ENCODE peak calls at places on chromosomes 16 and 17, in ten cellular contexts. S is AG10803, Y is AG09309, V is GM12865, I is cardiac fibroblast, X is astrocyte of the spinal cord, N is testis, E is Peyer's patch, K is lower leg skin, D is AG04450. O is an unnamed sample.

GRCh38 chr16:81004646-81005353 is 1.9 kb downstream of the CMC2 start:
- DNase-seq in D (peak; percentile 32), Y (peak; percentile 21), E (peak; percentile 56), N (peak; percentile 37), X (peak; percentile 78), K (no peak), S (peak; percentile 59), I (peak; percentile 82), V (peak; percentile 69), O (peak; percentile 76)

GRCh38 chr16:21301895-21302291 is 23.8 kb upstream of the CRYM start:
- DNase-seq in K (no peak), I (no peak), S (no peak), N (no peak), Y (no peak), X (peak; percentile 48), E (no peak), D (no peak), V (no peak), O (peak; percentile 21)

GRCh38 chr17:71975998-71976649 is 144.7 kb upstream of the SOX9 start:
- DNase-seq in Y (peak; percentile 89), S (peak; percentile 97), D (peak; percentile 89), K (peak; percentile 97), N (peak; percentile 47), E (peak; percentile 73), X (peak; percentile 96), V (no peak), I (peak; percentile 96), O (peak; percentile 96)

GRCh38 chr16:79067600-79067999 is 532.9 kb downstream of the MAF start:
- DNase-seq in K (no peak), V (no peak), D (no peak), I (no peak), E (no peak), S (no peak), Y (no peak), X (no peak), N (no peak), O (no peak)

GRCh38 chr16:49471038-49471727 is 97.6 kb downstream of the C16orf78 start:
- DNase-seq in X (no peak), S (no peak), D (no peak), N (peak; percentile 3), K (peak; percentile 54), Y (no peak), I (no peak), V (no peak), E (no peak), O (no peak)

GRCh38 chr16:27718136-27718766 is 168.3 kb downstream of the KATNIP start:
- DNase-seq in X (no peak), D (no peak), K (no peak), V (no peak), N (peak; percentile 35), S (no peak), I (no peak), E (no peak), Y (no peak), O (no peak)

GRCh38 chr17:46935658-46936266 is 12.8 kb downstream of the GOSR2 start:
- DNase-seq in I (peak; percentile 51), K (no peak), D (no peak), N (no peak), Y (no peak), X (no peak), V (no peak), E (peak; percentile 80), S (no peak), O (peak; percentile 62)

GRCh38 chr17:81329279-81329926 is 34.3 kb upstream of the SLC38A10 start:
- DNase-seq in I (peak; percentile 88), X (peak; percentile 87), S (peak; percentile 82), N (peak; percentile 54), E (peak; percentile 95), K (peak; percentile 98), Y (peak; percentile 59), V (peak; percentile 68), D (peak; percentile 60), O (peak; percentile 78)

GRCh38 chr17:12403881-12404398 is 261.8 kb upstream of the MYOCD start:
- DNase-seq in N (no peak), V (no peak), S (no peak), Y (no peak), E (no peak), D (no peak), K (no peak), I (no peak), X (no peak), O (no peak)

GRCh38 chr17:31654936-31655335 is 204.1 kb downstream of the COPRS start:
- DNase-seq in Y (no peak), E (no peak), D (no peak), I (no peak), S (no peak), X (no peak), V (peak; percentile 46), N (no peak), K (no peak), O (no peak)

GRCh38 chr17:62860962-62861873 is 53.1 kb upstream of the MARCHF10 start:
- DNase-seq in E (no peak), S (no peak), K (no peak), I (peak; percentile 46), Y (no peak), V (no peak), D (no peak), X (peak; percentile 22), N (no peak), O (no peak)

DNA sequence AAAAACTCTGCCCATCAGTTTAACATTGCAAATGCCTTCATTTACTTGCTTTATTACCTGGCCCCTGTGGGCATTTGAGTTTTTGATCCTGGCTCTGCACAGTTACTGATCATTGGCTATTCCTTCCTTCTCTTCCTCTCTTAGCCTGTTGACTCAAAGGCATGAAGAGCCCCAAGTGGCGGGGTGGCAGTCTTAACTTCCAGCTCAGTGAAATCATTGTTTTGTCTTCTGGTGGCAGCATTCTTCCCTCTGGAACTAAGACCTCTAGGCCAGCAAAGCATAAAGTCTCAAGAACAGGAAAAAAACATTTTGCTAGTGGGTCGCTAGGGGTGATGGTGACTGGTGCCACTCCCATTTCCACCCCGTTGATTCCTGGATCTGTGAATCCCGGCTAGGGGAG is 52.3 kb upstream of the MRTFB start:
- DNase-seq in Y (no peak), S (no peak), X (no peak), K (peak; percentile 70), D (no peak), V (no peak), N (no peak), E (no peak), I (no peak), O (no peak)
- TF ChIP-seq CTCF in Y (no peak), S (no peak), X (no peak), K (no peak), D (no peak), V (no peak), N (no peak), E (no peak), I (no peak), O (no peak)

GRCh38 chr17:45253879-45254278 is 8.0 kb downstream of the SPATA32 start:
- DNase-seq in N (no peak), V (no peak), X (no peak), D (no peak), K (no peak), E (no peak), Y (no peak), S (no peak), I (no peak), O (no peak)

GRCh38 chr17:45255358-45255757 is 6.5 kb downstream of the SPATA32 start:
- DNase-seq in X (no peak), S (no peak), V (no peak), E (no peak), I (no peak), D (no peak), N (no peak), K (no peak), Y (no peak), O (no peak)

GRCh38 chr17:45260204-45260783 is 1.6 kb downstream of the SPATA32 start:
- DNase-seq in Y (no peak), X (no peak), D (no peak), N (no peak), K (no peak), I (no peak), E (no peak), V (no peak), S (no peak), O (no peak)

GRCh38 chr17:45257115-45257514 is 4.8 kb downstream of the SPATA32 start:
- DNase-seq in E (no peak), S (no peak), Y (no peak), I (no peak), X (no peak), V (no peak), D (no peak), K (no peak), N (no peak), O (no peak)

GRCh38 chr17:45256114-45256966 is 5.6 kb downstream of the SPATA32 start:
- DNase-seq in E (no peak), S (no peak), Y (no peak), I (no peak), D (no peak), K (no peak), V (no peak), X (no peak), N (no peak), O (no peak)
- H3K4me3 ChIP-seq in E (no peak overlapping the region), S (no peak overlapping the region), Y (no peak overlapping the region), I (no peak overlapping the region), D (no peak overlapping the region), K (no peak overlapping the region), V (no peak overlapping the region), X (no peak overlapping the region), N (no peak overlapping the region), O (no peak overlapping the region)

GRCh38 chr17:7214300-7215135 is 5.1 kb downstream of the DLG4 start:
- DNase-seq in Y (peak; percentile 84), S (peak; percentile 95), I (peak; percentile 97), V (peak; percentile 98), K (peak; percentile 99), D (peak; percentile 89), E (peak; percentile 99), X (peak; percentile 98), N (peak; percentile 96), O (peak; percentile 96)

GRCh38 chr17:7215652-7216139 is 3.9 kb downstream of the DLG4 start:
- DNase-seq in X (no peak), D (no peak), V (no peak), I (no peak), Y (no peak), N (no peak), S (no peak), E (no peak), K (no peak), O (no peak)

GRCh38 chr17:7215136-7215638 is 4.4 kb downstream of the DLG4 start:
- DNase-seq in K (no peak), E (no peak), N (no peak), I (no peak), X (no peak), V (no peak), Y (no peak), D (no peak), S (no peak), O (no peak)

GRCh38 chr17:7211512-7212277 is 7.9 kb downstream of the DLG4 start:
- DNase-seq in V (no peak), X (no peak), Y (no peak), S (no peak), D (no peak), E (no peak), I (no peak), N (no peak), K (no peak), O (no peak)

GRCh38 chr17:7213895-7214299 is 5.7 kb downstream of the DLG4 start:
- DNase-seq in E (no peak), N (peak; percentile 86), V (peak; percentile 81), Y (no peak), S (peak; percentile 71), I (peak; percentile 85), K (peak; percentile 91), X (peak; percentile 79), D (no peak), O (peak; percentile 84)
- TF ChIP-seq CTCF in E (no peak), N (no peak), V (peak; percentile 52), Y (peak; percentile 36), S (peak; percentile 37), I (peak; percentile 44), K (no peak), X (peak; percentile 60), D (peak; percentile 53), O (peak; percentile 33)

GRCh38 chr17:17414316-17414937 is 62.4 kb upstream of the MED9 start:
- DNase-seq in K (no peak), D (no peak), E (no peak), N (peak; percentile 47), X (peak; percentile 78), Y (no peak), I (peak; percentile 91), S (peak; percentile 86), V (no peak), O (peak; percentile 65)
- H3K4me3 ChIP-seq in K (no peak overlapping the region), D (peak overlapping the region; percentile 11), E (peak overlapping the region; percentile 9), N (no peak overlapping the region), X (peak overlapping the region; percentile 27), Y (peak overlapping the region; percentile 35), I (no peak overlapping the region), S (peak overlapping the region; percentile 45), V (no peak overlapping the region), O (no peak overlapping the region)